ENCODE peak calls at places on chromosomes 16 and 17, in seven cellular contexts. One of them, this sample, is unnamed.

GRCh38 chr16:86740817-86741799 is 162.8 kb downstream of the FOXL1 start:
- DNase-seq in NCI-H1417: no peak
- DNase-seq in cardiac fibroblast: peak
- DNase-seq in AG08396: peak
- DNase-seq in occipital lobe: no peak
- DNase-seq in AG20443: peak
- DNase-seq in A549: peak
- DNase-seq in this sample: no peak

GRCh38 chr17:18280766-18281165 is 20.3 kb downstream of the MIEF2 start:
- DNase-seq in NCI-H1417: no peak
- DNase-seq in cardiac fibroblast: peak
- DNase-seq in AG08396: peak
- DNase-seq in occipital lobe: no peak
- DNase-seq in AG20443: peak
- DNase-seq in A549: no peak
- DNase-seq in this sample: no peak

GRCh38 chr16:31472559-31473203 is 729 bp downstream of the TGFB1I1 start:
- DNase-seq in NCI-H1417: peak
- DNase-seq in cardiac fibroblast: peak
- DNase-seq in AG08396: peak
- DNase-seq in occipital lobe: no peak
- DNase-seq in AG20443: peak
- DNase-seq in A549: peak
- DNase-seq in this sample: peak

GRCh38 chr16:14286381-14287230 is 215.5 kb downstream of the MRTFB start:
- DNase-seq in NCI-H1417: peak
- DNase-seq in cardiac fibroblast: peak
- DNase-seq in AG08396: no peak
- DNase-seq in occipital lobe: no peak
- DNase-seq in AG20443: peak
- DNase-seq in A549: no peak
- DNase-seq in this sample: no peak

GRCh38 chr16:29985271-29985811 is 10.1 kb downstream of the HIRIP3 start:
- DNase-seq in NCI-H1417: no peak
- DNase-seq in cardiac fibroblast: no peak
- DNase-seq in AG08396: no peak
- DNase-seq in occipital lobe: no peak
- DNase-seq in AG20443: no peak
- DNase-seq in A549: no peak
- DNase-seq in this sample: no peak

GRCh38 chr16:84959784-84960417 is 51.4 kb downstream of the ZDHHC7 start:
- DNase-seq in NCI-H1417: no peak
- DNase-seq in cardiac fibroblast: no peak
- DNase-seq in AG08396: no peak
- DNase-seq in occipital lobe: no peak
- DNase-seq in AG20443: no peak
- DNase-seq in A549: no peak
- DNase-seq in this sample: no peak

GRCh38 chr17:77869041-77869595 is 89.4 kb upstream of the TNRC6C start:
- DNase-seq in NCI-H1417: no peak
- DNase-seq in cardiac fibroblast: no peak
- DNase-seq in AG08396: no peak
- DNase-seq in occipital lobe: no peak
- DNase-seq in AG20443: no peak
- DNase-seq in A549: no peak
- DNase-seq in this sample: no peak

GRCh38 chr17:82407255-82407654 is 10.9 kb upstream of the HEXD start:
- DNase-seq in NCI-H1417: no peak
- DNase-seq in cardiac fibroblast: no peak
- DNase-seq in AG08396: no peak
- DNase-seq in occipital lobe: no peak
- DNase-seq in AG20443: no peak
- DNase-seq in A549: peak
- DNase-seq in this sample: no peak

GRCh38 chr17:79922161-79922569 is 82.9 kb upstream of the CBX4 start:
- DNase-seq in NCI-H1417: peak
- DNase-seq in cardiac fibroblast: no peak
- DNase-seq in AG08396: no peak
- DNase-seq in occipital lobe: no peak
- DNase-seq in AG20443: no peak
- DNase-seq in A549: no peak
- DNase-seq in this sample: no peak

GRCh38 chr17:80939151-80940145 is 52.2 kb upstream of the CHMP6 start:
- DNase-seq in NCI-H1417: no peak
- DNase-seq in cardiac fibroblast: no peak
- DNase-seq in AG08396: no peak
- DNase-seq in occipital lobe: no peak
- DNase-seq in AG20443: no peak
- DNase-seq in A549: no peak
- DNase-seq in this sample: no peak

GRCh38 chr16:53915452-53916160 is 211.7 kb downstream of the FTO start:
- DNase-seq in NCI-H1417: no peak
- DNase-seq in cardiac fibroblast: no peak
- DNase-seq in AG08396: no peak
- DNase-seq in occipital lobe: no peak
- DNase-seq in AG20443: no peak
- DNase-seq in A549: no peak
- DNase-seq in this sample: no peak

GRCh38 chr16:74322301-74322710 is 25.7 kb downstream of the PSMD7 start:
- DNase-seq in NCI-H1417: no peak
- DNase-seq in cardiac fibroblast: peak
- DNase-seq in AG08396: no peak
- DNase-seq in occipital lobe: no peak
- DNase-seq in AG20443: no peak
- DNase-seq in A549: no peak
- DNase-seq in this sample: no peak

GRCh38 chr16:9943121-9943520 is 239.1 kb downstream of the GRIN2A start:
- DNase-seq in NCI-H1417: no peak
- DNase-seq in cardiac fibroblast: no peak
- DNase-seq in AG08396: no peak
- DNase-seq in occipital lobe: peak
- DNase-seq in AG20443: no peak
- DNase-seq in A549: no peak
- DNase-seq in this sample: peak

GRCh38 chr16:85615014-85615851 is 2.1 kb downstream of the GSE1 start:
- DNase-seq in NCI-H1417: peak
- DNase-seq in cardiac fibroblast: no peak
- DNase-seq in AG08396: no peak
- DNase-seq in occipital lobe: no peak
- DNase-seq in AG20443: no peak
- DNase-seq in A549: peak
- DNase-seq in this sample: no peak

GRCh38 chr17:61698244-61698643 is 107.2 kb upstream of the NACA2 start:
- DNase-seq in NCI-H1417: no peak
- DNase-seq in cardiac fibroblast: no peak
- DNase-seq in AG08396: no peak
- DNase-seq in occipital lobe: no peak
- DNase-seq in AG20443: no peak
- DNase-seq in A549: no peak
- DNase-seq in this sample: no peak

GRCh38 chr17:61490540-61490975 is 38.3 kb downstream of the TBX4 start:
- DNase-seq in NCI-H1417: no peak
- DNase-seq in cardiac fibroblast: peak
- DNase-seq in AG08396: peak
- DNase-seq in occipital lobe: no peak
- DNase-seq in AG20443: peak
- DNase-seq in A549: peak
- DNase-seq in this sample: no peak

GRCh38 chr17:29918922-29919856 is 10.8 kb downstream of the SSH2 start:
- DNase-seq in NCI-H1417: no peak
- DNase-seq in cardiac fibroblast: peak
- DNase-seq in AG08396: peak
- DNase-seq in occipital lobe: no peak
- DNase-seq in AG20443: peak
- DNase-seq in A549: no peak
- DNase-seq in this sample: no peak

GRCh38 chr16:7171151-7171550 is 161.5 kb upstream of the RBFOX1 start:
- DNase-seq in NCI-H1417: no peak
- DNase-seq in cardiac fibroblast: no peak
- DNase-seq in AG08396: no peak
- DNase-seq in occipital lobe: no peak
- DNase-seq in AG20443: no peak
- DNase-seq in A549: no peak
- DNase-seq in this sample: no peak

GRCh38 chr17:76873856-76874255 is 5.7 kb downstream of the MGAT5B start:
- DNase-seq in NCI-H1417: no peak
- DNase-seq in cardiac fibroblast: no peak
- DNase-seq in AG08396: no peak
- DNase-seq in occipital lobe: no peak
- DNase-seq in AG20443: peak
- DNase-seq in A549: no peak
- DNase-seq in this sample: no peak

GRCh38 chr16:79286646-79287423 is 313.7 kb downstream of the MAF start:
- DNase-seq in NCI-H1417: peak
- DNase-seq in cardiac fibroblast: no peak
- DNase-seq in AG08396: no peak
- DNase-seq in occipital lobe: peak
- DNase-seq in AG20443: no peak
- DNase-seq in A549: no peak
- DNase-seq in this sample: peak

GRCh38 chr17:78324391-78325075 is 35.3 kb downstream of the SOCS3 start:
- DNase-seq in NCI-H1417: peak
- DNase-seq in cardiac fibroblast: peak
- DNase-seq in AG08396: peak
- DNase-seq in occipital lobe: peak
- DNase-seq in AG20443: peak
- DNase-seq in A549: peak
- DNase-seq in this sample: peak

GRCh38 chr17:46769531-46770438 is 48.7 kb downstream of the WNT3 start:
- DNase-seq in NCI-H1417: no peak
- DNase-seq in cardiac fibroblast: no peak
- DNase-seq in AG08396: peak
- DNase-seq in occipital lobe: no peak
- DNase-seq in AG20443: peak
- DNase-seq in A549: no peak
- DNase-seq in this sample: no peak

GRCh38 chr17:40061532-40062038 is 1.2 kb upstream of the THRA start:
- DNase-seq in NCI-H1417: peak
- DNase-seq in cardiac fibroblast: no peak
- DNase-seq in AG08396: no peak
- DNase-seq in occipital lobe: no peak
- DNase-seq in AG20443: no peak
- DNase-seq in A549: no peak
- DNase-seq in this sample: no peak

GRCh38 chr17:77279448-77280303 is 138.9 kb downstream of the SEC14L1 start:
- DNase-seq in NCI-H1417: no peak
- DNase-seq in cardiac fibroblast: peak
- DNase-seq in AG08396: no peak
- DNase-seq in occipital lobe: no peak
- DNase-seq in AG20443: no peak
- DNase-seq in A549: no peak
- DNase-seq in this sample: no peak

GRCh38 chr17:73156887-73157870 is 7.6 kb upstream of the SSTR2 start:
- DNase-seq in NCI-H1417: no peak
- DNase-seq in cardiac fibroblast: no peak
- DNase-seq in AG08396: no peak
- DNase-seq in occipital lobe: no peak
- DNase-seq in AG20443: no peak
- DNase-seq in A549: no peak
- DNase-seq in this sample: no peak

GRCh38 chr17:29237476-29238132 is 9.1 kb upstream of the CRYBA1 start:
- DNase-seq in NCI-H1417: no peak
- DNase-seq in cardiac fibroblast: peak
- DNase-seq in AG08396: no peak
- DNase-seq in occipital lobe: no peak
- DNase-seq in AG20443: peak
- DNase-seq in A549: no peak
- DNase-seq in this sample: no peak

GRCh38 chr17:76032073-76032779 is 5.1 kb upstream of the EVPL start:
- DNase-seq in NCI-H1417: peak
- DNase-seq in cardiac fibroblast: no peak
- DNase-seq in AG08396: no peak
- DNase-seq in occipital lobe: no peak
- DNase-seq in AG20443: no peak
- DNase-seq in A549: no peak
- DNase-seq in this sample: no peak

GRCh38 chr17:81576621-81577277 is 24.6 kb upstream of the FAAP100 start:
- DNase-seq in NCI-H1417: no peak
- DNase-seq in cardiac fibroblast: peak
- DNase-seq in AG08396: peak
- DNase-seq in occipital lobe: no peak
- DNase-seq in AG20443: peak
- DNase-seq in A549: peak
- DNase-seq in this sample: no peak

GRCh38 chr16:2999929-3000328 is 12.8 kb upstream of the CLDN9 start:
- DNase-seq in NCI-H1417: no peak
- DNase-seq in cardiac fibroblast: no peak
- DNase-seq in AG08396: no peak
- DNase-seq in occipital lobe: no peak
- DNase-seq in AG20443: no peak
- DNase-seq in A549: no peak
- DNase-seq in this sample: no peak

GRCh38 chr17:65514082-65514481 is 47.4 kb downstream of the AXIN2 start:
- DNase-seq in NCI-H1417: no peak
- DNase-seq in cardiac fibroblast: peak
- DNase-seq in AG08396: peak
- DNase-seq in occipital lobe: no peak
- DNase-seq in AG20443: peak
- DNase-seq in A549: no peak
- DNase-seq in this sample: no peak

GRCh38 chr17:77801545-77802332 is 156.8 kb upstream of the TNRC6C start:
- DNase-seq in NCI-H1417: no peak
- DNase-seq in cardiac fibroblast: no peak
- DNase-seq in AG08396: no peak
- DNase-seq in occipital lobe: no peak
- DNase-seq in AG20443: no peak
- DNase-seq in A549: no peak
- DNase-seq in this sample: no peak

GRCh38 chr16:69482410-69482951 is 58.1 kb downstream of the CYB5B start:
- DNase-seq in NCI-H1417: no peak
- DNase-seq in cardiac fibroblast: peak
- DNase-seq in AG08396: peak
- DNase-seq in occipital lobe: no peak
- DNase-seq in AG20443: peak
- DNase-seq in A549: no peak
- DNase-seq in this sample: peak

GRCh38 chr17:80931421-80932265 is 60.0 kb upstream of the CHMP6 start:
- DNase-seq in NCI-H1417: peak
- DNase-seq in cardiac fibroblast: peak
- DNase-seq in AG08396: peak
- DNase-seq in occipital lobe: no peak
- DNase-seq in AG20443: peak
- DNase-seq in A549: no peak
- DNase-seq in this sample: no peak